ENCODE peak calls at places on chromosomes 1 and 21, in seven cellular contexts. M, E, L, C, N, F and H are unnamed samples.

GRCh38 chr1:68213843-68214242 is 18.5 kb downstream of the WLS start:
- DNase-seq in M (no peak), E (no peak), L (peak; percentile 86), C (peak; percentile 55), N (peak; percentile 78), F (no peak), H (no peak)

GRCh38 chr1:42334240-42335049 is 590 bp downstream of the FOXJ3 start:
- DNase-seq in M (peak; percentile 71), E (no peak), L (peak; percentile 34), C (peak; percentile 32), N (peak; percentile 42), F (peak; percentile 6), H (no peak)

GRCh38 chr1:243917177-243917862 is 67.3 kb upstream of the AKT3 start:
- DNase-seq in M (no peak), E (no peak), L (no peak), C (no peak), N (no peak), F (no peak), H (peak; percentile 65)

GRCh38 chr1:206809504-206810084 is 37.3 kb upstream of the IL10 start:
- DNase-seq in M (no peak), E (no peak), L (no peak), C (peak; percentile 50), N (no peak), F (no peak), H (no peak)

GRCh38 chr1:53378061-53378460 is 50.2 kb upstream of the LRP8 start:
- DNase-seq in M (peak; percentile 10), E (peak; percentile 56), L (peak; percentile 5), C (no peak), N (no peak), F (no peak), H (no peak)

GRCh38 chr1:220879509-220880366 is 495 bp downstream of the HLX start:
- DNase-seq in M (no peak), E (no peak), L (no peak), C (peak; percentile 47), N (no peak), F (no peak), H (no peak)

GRCh38 chr21:20334585-20334984 is 663.6 kb upstream of the NCAM2 start:
- DNase-seq in M (no peak), E (no peak), L (no peak), C (no peak), N (no peak), F (no peak), H (no peak)

GRCh38 chr1:109483658-109484518 is at the start of gene ATXN7L2:
- DNase-seq in M (peak; percentile 85), E (peak; percentile 98), L (peak; percentile 88), C (peak; percentile 94), N (peak; percentile 89), F (peak; percentile 92), H (peak; percentile 98)

GRCh38 chr1:9181176-9181906 is 52.4 kb upstream of the GPR157 start:
- DNase-seq in M (no peak), E (peak; percentile 94), L (peak; percentile 52), C (peak; percentile 74), N (no peak), F (peak; percentile 61), H (peak; percentile 38)

GRCh38 chr1:33157131-33157530 is 24.7 kb downstream of the TRIM62 start:
- DNase-seq in M (no peak), E (no peak), L (no peak), C (no peak), N (no peak), F (no peak), H (no peak)

GRCh38 chr1:66852870-66853269 is 51.8 kb upstream of the INSL5 start:
- DNase-seq in M (no peak), E (no peak), L (no peak), C (no peak), N (no peak), F (no peak), H (no peak)

GRCh38 chr1:2238361-2239055 is 10.4 kb downstream of the SKI start:
- DNase-seq in M (no peak), E (no peak), L (no peak), C (peak; percentile 81), N (no peak), F (no peak), H (no peak)

GRCh38 chr1:2237773-2238172 is 9.7 kb downstream of the SKI start:
- DNase-seq in M (no peak), E (no peak), L (no peak), C (no peak), N (no peak), F (no peak), H (no peak)

GRCh38 chr1:2234762-2235113 is 6.6 kb downstream of the SKI start:
- DNase-seq in M (no peak), E (no peak), L (no peak), C (no peak), N (no peak), F (no peak), H (no peak)

GRCh38 chr1:2235300-2235998 is 7.3 kb downstream of the SKI start:
- DNase-seq in M (no peak), E (no peak), L (no peak), C (no peak), N (no peak), F (no peak), H (no peak)

DNA sequence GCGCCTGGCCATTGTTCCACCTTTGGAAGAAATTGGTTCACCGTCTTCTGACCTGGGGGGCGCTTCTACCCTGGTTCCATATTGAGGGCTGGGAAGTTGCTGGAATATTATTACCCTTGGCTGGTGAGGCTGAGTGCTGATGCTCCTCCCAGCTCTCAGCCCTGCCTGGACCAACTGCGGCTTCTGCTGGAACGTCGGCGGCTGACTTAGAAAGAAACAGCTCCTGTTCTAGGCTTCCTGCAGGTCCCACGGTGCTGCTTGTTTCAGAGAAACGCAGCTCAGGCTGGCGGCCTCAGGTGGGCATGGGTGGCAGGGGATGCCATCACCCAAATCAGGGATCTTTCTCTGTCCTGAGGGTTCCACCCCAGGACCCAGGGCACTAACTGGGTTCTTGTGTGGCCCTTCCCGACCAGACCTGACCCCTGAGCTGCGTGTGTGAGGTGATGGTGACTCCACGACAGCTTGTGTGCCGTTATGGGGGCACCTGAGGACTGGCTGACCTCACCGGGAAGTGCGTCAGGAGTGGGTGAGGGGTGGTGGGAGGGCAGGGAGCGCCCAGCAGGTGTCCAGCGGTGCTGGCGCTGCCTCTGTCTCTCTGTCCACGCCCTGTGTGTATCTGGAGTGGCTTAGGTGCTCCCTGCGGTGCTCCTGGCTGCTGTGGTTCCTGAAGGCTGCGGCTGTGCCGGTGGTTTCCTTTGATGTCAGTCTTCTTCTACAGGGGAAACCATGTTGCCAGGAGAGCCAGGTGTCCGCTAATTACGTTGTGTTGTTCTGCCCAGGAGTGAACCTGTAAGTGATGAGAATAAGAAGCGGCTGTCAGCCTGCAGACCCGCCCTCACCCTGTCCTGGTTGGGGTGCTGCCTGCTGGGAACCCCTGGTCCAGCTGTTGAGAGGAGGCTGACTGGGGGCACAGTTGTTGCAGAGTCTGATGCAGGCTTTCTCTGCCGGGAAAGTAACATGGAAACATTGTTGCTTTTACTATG is 8.9 kb downstream of the SKI start:
- DNase-seq in M (peak; percentile 52), E (no peak), L (no peak), C (no peak), N (no peak), F (no peak), H (no peak)
- TF ChIP-seq CTCF in M (no peak), E (no peak), L (no peak), C (no peak), N (no peak), F (no peak), H (no peak)

DNA sequence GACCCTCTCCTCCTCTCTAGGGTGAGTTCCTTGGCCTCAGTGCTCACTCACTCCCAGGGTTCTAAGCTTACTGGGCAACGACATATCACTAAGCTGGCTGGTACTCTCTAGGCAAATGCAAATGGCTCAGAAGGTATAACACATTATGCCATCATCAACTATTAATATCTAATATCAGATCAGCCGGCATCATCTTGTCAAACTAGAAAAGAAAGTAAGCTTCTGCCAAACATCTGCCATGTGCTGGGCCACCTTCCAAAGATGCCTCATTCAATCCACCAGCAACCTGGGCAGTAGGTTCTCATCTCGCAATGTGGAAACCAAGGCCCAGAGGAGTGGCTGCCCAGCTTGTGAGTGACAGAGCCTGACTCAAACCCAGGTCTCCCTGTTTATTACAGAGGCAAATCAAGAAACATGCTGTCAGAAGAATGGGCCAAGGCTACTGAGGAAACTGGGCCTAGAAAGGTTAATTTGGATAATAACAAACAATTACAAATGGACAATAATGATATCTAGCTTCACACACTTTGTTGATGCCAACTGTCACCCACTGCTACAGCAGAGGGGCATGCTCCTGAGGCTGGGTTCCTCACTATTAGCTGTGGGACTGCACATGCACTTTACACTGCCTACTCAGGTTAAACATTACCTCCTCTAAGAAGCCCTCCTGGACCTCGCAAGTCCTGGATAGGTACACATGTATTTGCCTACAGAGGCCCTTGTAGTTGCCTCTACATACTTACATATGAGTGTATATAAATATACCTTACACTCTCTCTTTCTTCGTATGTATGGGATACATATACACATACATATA is 183.3 kb upstream of the JUN start:
- DNase-seq in M (no peak), E (no peak), L (no peak), C (no peak), N (no peak), F (no peak), H (no peak)
- TF ChIP-seq CTCF in M (no peak), E (no peak), L (no peak), C (no peak), N (no peak), F (no peak), H (no peak)

DNA sequence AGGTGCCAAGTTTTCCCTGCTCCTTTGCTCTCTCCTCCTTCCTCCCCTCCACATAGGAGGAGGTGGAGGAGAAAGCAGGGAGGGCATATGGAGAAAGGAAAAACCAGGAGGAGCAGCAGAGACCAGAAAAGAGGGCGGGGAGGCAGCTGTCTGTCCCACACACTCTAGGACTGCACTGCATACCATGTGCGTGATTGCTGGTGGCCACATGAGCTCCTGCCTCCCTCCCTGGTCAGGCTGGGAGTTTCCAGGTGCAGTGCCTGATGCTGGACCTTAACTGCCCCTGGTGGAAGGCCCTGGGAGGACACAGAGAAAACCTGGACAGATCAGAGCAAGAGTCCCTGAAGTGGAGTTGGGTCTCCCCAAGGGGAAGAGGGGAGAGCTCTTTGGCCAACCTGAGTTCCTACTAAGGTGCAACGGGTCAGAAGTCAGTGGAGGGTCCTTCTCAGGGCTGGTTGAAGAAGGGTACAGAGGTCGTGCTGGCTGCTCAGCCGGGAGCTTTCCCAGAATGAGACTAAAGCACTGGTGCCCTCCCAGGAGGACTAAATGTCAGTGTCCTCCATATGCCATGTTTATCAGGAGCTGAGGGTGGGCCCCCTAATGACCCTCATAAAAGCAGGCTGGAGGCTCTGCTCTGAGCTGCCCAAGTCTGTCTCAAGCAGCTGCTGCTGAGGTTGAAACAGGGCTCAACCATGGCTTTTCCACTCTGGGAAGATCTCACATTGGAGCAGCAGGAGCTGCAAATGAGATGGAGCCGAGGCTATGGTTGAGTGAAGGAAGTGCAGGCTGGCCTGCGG is 3.5 kb upstream of the LGR6 start:
- DNase-seq in M (no peak), E (no peak), L (no peak), C (no peak), N (no peak), F (no peak), H (no peak)
- TF ChIP-seq CTCF in M (no peak), E (no peak), L (no peak), C (no peak), N (no peak), F (no peak), H (no peak)

DNA sequence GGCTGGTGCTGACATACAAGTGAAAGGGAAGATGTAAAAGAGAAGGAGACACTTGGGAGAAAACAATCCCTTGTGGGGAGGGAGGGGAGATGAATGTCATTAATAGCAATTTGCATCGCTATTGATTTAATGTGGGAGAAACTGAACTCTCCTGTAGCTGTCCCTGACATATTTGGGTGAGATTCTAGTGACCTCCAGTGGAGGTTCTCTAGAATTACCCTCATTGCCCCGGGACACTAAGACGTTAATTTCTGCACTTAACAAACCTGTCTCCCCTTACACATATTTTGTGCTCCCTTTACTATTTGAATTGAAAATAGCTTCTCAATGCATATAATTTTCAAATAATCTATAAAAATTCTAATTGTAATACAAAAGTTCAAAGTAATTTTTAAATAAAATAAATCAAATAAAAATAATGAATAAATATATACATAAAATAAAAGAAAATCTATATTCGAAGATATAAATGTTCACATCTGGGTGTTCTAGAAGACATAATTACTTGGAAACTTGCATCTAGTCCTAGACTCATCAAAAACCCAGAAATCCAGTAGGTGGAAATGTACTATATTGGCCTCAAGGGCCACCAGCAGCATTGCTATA is 283.0 kb downstream of the LMX1A start:
- DNase-seq in M (no peak), E (no peak), L (no peak), C (no peak), N (no peak), F (no peak), H (peak; percentile 21)
- TF ChIP-seq CTCF in M (peak; percentile 83), E (peak; percentile 74), L (peak; percentile 61), C (peak; percentile 63), N (peak; percentile 74), F (no peak), H (peak; percentile 96)